ENCODE peak calls at places on chromosomes 6 and 20, in eight cellular contexts. E, S, G, R, A, I, Q and H are unnamed samples.

GRCh38 chr6:87700729-87701675 is 1.0 kb downstream of the AKIRIN2 start:
- DNase-seq in I (peak), G (peak), R (no peak), Q (no peak), E (peak), S (peak), A (peak), H (peak)

GRCh38 chr20:25247666-25248500 is at the start of gene PYGB:
- DNase-seq in S (peak), G (peak), I (peak), R (peak), Q (peak), E (peak), A (peak), H (peak)

GRCh38 chr6:53432318-53433161 is 83.8 kb upstream of the ELOVL5 start:
- DNase-seq in G (no peak), R (no peak), S (peak), Q (no peak), I (no peak), A (no peak), E (no peak), H (no peak)

GRCh38 chr6:52368002-52368401 is 6.1 kb downstream of the PAQR8 start:
- DNase-seq in E (no peak), S (no peak), I (no peak), A (no peak), Q (no peak), G (no peak), R (no peak), H (no peak)

GRCh38 chr6:90038951-90039653 is 144.8 kb downstream of the GJA10 start:
- DNase-seq in S (no peak), G (no peak), E (no peak), Q (no peak), A (no peak), I (no peak), R (no peak), H (no peak)

GRCh38 chr6:144898052-144898689 is 613.0 kb downstream of the UTRN start:
- DNase-seq in Q (no peak), S (peak), A (peak), E (no peak), R (no peak), I (no peak), G (no peak), H (no peak)

GRCh38 chr6:11675610-11676009 is 103.0 kb downstream of the ADTRP start:
- DNase-seq in R (no peak), E (peak), A (peak), S (peak), I (no peak), Q (no peak), G (no peak), H (no peak)

GRCh38 chr6:107713214-107713962 is 110.7 kb downstream of the SCML4 start:
- DNase-seq in Q (no peak), S (no peak), E (no peak), G (no peak), R (no peak), A (no peak), I (no peak), H (no peak)

GRCh38 chr20:53927990-53928389 is 142.4 kb downstream of the BCAS1 start:
- DNase-seq in I (no peak), S (no peak), Q (no peak), E (no peak), A (no peak), G (no peak), R (no peak), H (no peak)

GRCh38 chr6:56417823-56418222 is 170.4 kb upstream of the COL21A1 start:
- DNase-seq in Q (no peak), R (no peak), S (no peak), E (no peak), A (no peak), I (no peak), G (no peak), H (no peak)

GRCh38 chr20:53711333-53712211 is 117.9 kb upstream of the ZNF217 start:
- DNase-seq in I (no peak), Q (no peak), R (no peak), G (no peak), E (no peak), S (no peak), A (no peak), H (no peak)

GRCh38 chr6:168711049-168711640 is 270.2 kb downstream of the SMOC2 start:
- DNase-seq in I (no peak), E (no peak), R (no peak), G (no peak), S (no peak), Q (no peak), A (peak), H (no peak)

GRCh38 chr6:123962508-123962907 is 158.8 kb downstream of the NKAIN2 start:
- DNase-seq in I (no peak), E (peak), G (no peak), Q (no peak), S (no peak), A (peak), R (no peak), H (no peak)

GRCh38 chr20:63963784-63964301 is 5.9 kb downstream of the ZNF512B start:
- DNase-seq in R (no peak), G (no peak), S (no peak), Q (no peak), I (no peak), A (no peak), E (no peak), H (no peak)

GRCh38 chr20:11111191-11111590 is 437.4 kb upstream of the JAG1 start:
- DNase-seq in I (no peak), A (no peak), G (no peak), Q (no peak), S (peak), R (no peak), E (no peak), H (no peak)

GRCh38 chr6:158850807-158851115 is 31.6 kb upstream of the EZR start:
- DNase-seq in S (peak), I (no peak), A (no peak), E (no peak), G (no peak), R (no peak), Q (no peak), H (no peak)

GRCh38 chr6:506508-506907 is 115.0 kb downstream of the IRF4 start:
- DNase-seq in A (no peak), R (no peak), E (no peak), S (no peak), G (no peak), Q (no peak), I (no peak), H (no peak)

GRCh38 chr6:11222385-11223277 is 9.8 kb downstream of the NEDD9 start:
- DNase-seq in A (no peak), I (no peak), G (no peak), E (no peak), Q (no peak), S (peak), R (no peak), H (no peak)